ENCODE peak calls at places on chromosomes 2 and 18, in six cellular contexts. C, X, Q, B, E and A are unnamed samples.

GRCh38 chr2:155456222-155456621 is 757.7 kb downstream of the KCNJ3 start:
- DNase-seq in C (no peak), X (no peak), Q (no peak), B (no peak), E (no peak), A (no peak)

GRCh38 chr2:96604104-96604503 is 34.0 kb downstream of the KANSL3 start:
- DNase-seq in C (peak; percentile 31), X (peak; percentile 47), Q (no peak), B (no peak), E (no peak), A (no peak)

GRCh38 chr2:219273887-219274391 is 5.2 kb upstream of the DNAJB2 start:
- DNase-seq in C (no peak), X (peak; percentile 95), Q (no peak), B (no peak), E (no peak), A (no peak)

GRCh38 chr2:86482034-86482433 is 40.9 kb downstream of the KDM3A start:
- DNase-seq in C (no peak), X (no peak), Q (no peak), B (no peak), E (no peak), A (no peak)

GRCh38 chr2:48699377-48699951 is 56.1 kb downstream of the LHCGR start:
- DNase-seq in C (no peak), X (no peak), Q (no peak), B (no peak), E (no peak), A (no peak)

GRCh38 chr2:169072163-169072925 is 3.0 kb downstream of the DHRS9 start:
- DNase-seq in C (no peak), X (no peak), Q (peak; percentile 26), B (no peak), E (no peak), A (peak; percentile 88)

GRCh38 chr18:65983750-65984149 is 232.9 kb downstream of the CDH7 start:
- DNase-seq in C (peak; percentile 5), X (no peak), Q (peak; percentile 3), B (no peak), E (no peak), A (peak; percentile 6)

GRCh38 chr18:30634249-30634648 is 408.3 kb downstream of the DSC3 start:
- DNase-seq in C (no peak), X (no peak), Q (no peak), B (no peak), E (no peak), A (no peak)

GRCh38 chr2:80830891-80831290 is 526.3 kb upstream of the LRRTM1 start:
- DNase-seq in C (no peak), X (no peak), Q (no peak), B (peak; percentile 34), E (no peak), A (no peak)

GRCh38 chr2:214193943-214194342 is 216.9 kb upstream of the VWC2L start:
- DNase-seq in C (no peak), X (no peak), Q (no peak), B (no peak), E (no peak), A (no peak)

GRCh38 chr18:49178736-49179135 is 228.0 kb upstream of the SMAD7 start:
- DNase-seq in C (peak; percentile 36), X (peak; percentile 48), Q (peak; percentile 37), B (no peak), E (peak; percentile 25), A (peak; percentile 25)

GRCh38 chr2:25835906-25836305 is 42.4 kb downstream of the ASXL2 start:
- DNase-seq in C (no peak), X (no peak), Q (no peak), B (no peak), E (no peak), A (no peak)

GRCh38 chr2:180747728-180748127 is 232.7 kb upstream of the UBE2E3 start:
- DNase-seq in C (no peak), X (no peak), Q (no peak), B (no peak), E (no peak), A (no peak)

GRCh38 chr2:212973347-212973746 is 178.1 kb downstream of the IKZF2 start:
- DNase-seq in C (no peak), X (no peak), Q (no peak), B (no peak), E (no peak), A (no peak)

GRCh38 chr2:232530626-232531260 is 4.8 kb downstream of the CHRND start:
- DNase-seq in C (no peak), X (no peak), Q (no peak), B (no peak), E (no peak), A (no peak)

GRCh38 chr2:79100301-79100700 is 12.5 kb upstream of the REG1B start:
- DNase-seq in C (no peak), X (no peak), Q (no peak), B (no peak), E (no peak), A (no peak)

GRCh38 chr2:96180002-96180401 is 28.6 kb downstream of the STARD7 start:
- DNase-seq in C (no peak), X (no peak), Q (no peak), B (no peak), E (no peak), A (no peak)

GRCh38 chr2:203722411-203722810 is 16.0 kb downstream of the CD28 start:
- DNase-seq in C (no peak), X (no peak), Q (no peak), B (no peak), E (no peak), A (no peak)

DNA sequence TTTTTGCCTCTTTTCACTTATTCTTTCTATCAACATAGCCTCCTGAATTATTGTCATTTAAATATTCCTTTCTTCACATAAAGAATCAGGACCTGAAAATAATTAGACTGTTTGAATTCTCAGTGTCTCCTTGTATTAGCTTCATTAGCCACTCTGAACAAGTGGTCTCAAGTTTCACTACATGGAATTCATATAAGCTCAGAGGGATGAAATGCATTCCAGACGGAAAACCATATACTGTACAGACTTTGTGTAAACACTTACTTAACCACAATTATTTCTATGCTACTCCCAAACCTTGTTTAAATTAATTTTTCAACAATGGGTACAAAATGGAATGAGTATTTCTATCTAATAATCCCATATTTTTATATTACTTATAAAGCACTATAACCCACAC is 53.4 kb downstream of the CHN1 start:
- DNase-seq in C (no peak), X (no peak), Q (no peak), B (no peak), E (no peak), A (no peak)
- TF ChIP-seq MYC in C (no peak), X (no peak), Q (no peak), B (no peak), E (no peak), A (no peak)

DNA sequence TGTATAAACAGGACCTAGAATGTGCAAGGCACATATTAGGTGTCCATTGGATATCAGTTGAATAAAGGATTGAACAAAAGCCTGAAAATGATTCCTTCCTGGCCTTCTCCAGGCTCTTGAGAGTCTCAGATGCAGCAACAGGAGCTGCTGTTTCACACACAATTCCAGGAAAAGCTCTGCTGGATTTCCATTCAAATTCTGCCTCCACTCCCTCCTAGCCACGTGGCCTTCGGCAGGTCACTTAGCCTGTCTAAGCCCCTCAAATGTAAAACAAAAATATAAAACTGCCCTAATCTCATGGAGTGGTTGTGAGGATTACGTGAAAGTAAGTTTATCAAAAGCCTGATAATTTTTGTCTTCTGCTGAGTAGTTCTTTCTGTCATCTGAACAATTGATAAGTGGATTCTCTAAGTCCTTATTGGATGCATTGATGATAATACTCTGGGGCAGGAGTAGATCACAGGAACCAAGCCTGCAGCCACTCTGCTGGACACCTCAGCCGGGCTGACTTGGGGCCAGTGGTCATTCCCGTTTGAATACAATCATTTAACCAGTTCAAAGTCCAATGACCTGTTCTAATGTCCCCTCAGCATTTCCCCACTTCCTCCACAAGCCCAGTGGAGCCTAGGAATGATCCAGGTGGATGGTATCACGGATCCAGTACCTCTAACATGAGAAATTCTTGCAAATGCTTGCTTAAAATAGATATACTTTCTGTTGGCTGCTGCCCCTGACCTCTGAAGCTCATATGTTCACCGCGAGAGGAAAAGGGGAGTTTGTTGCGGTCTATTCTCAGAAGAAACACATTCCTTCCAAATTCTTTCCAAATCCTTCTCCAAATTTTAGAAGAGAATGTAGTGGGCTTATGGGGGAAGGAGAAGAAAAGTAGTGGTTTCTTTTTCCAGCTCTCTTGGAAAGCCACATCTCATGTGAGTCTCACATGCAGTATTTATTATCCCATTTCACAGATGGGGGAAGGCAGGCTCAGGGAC is 170.7 kb downstream of the INHBB start:
- DNase-seq in C (peak; percentile 69), X (no peak), Q (no peak), B (no peak), E (no peak), A (no peak)
- H3K4me3 ChIP-seq in C (no peak overlapping the region), X (no peak overlapping the region), Q (no peak overlapping the region), B (no peak overlapping the region), E (no peak overlapping the region), A (no peak overlapping the region)

GRCh38 chr2:222707689-222708273 is 36.3 kb downstream of the MOGAT1 start:
- DNase-seq in C (peak; percentile 83), X (peak; percentile 42), Q (peak; percentile 32), B (no peak), E (no peak), A (peak; percentile 25)
- TF ChIP-seq MAX in C (peak; percentile 31), X (no peak), Q (no peak), B (no peak), E (no peak), A (no peak)

DNA sequence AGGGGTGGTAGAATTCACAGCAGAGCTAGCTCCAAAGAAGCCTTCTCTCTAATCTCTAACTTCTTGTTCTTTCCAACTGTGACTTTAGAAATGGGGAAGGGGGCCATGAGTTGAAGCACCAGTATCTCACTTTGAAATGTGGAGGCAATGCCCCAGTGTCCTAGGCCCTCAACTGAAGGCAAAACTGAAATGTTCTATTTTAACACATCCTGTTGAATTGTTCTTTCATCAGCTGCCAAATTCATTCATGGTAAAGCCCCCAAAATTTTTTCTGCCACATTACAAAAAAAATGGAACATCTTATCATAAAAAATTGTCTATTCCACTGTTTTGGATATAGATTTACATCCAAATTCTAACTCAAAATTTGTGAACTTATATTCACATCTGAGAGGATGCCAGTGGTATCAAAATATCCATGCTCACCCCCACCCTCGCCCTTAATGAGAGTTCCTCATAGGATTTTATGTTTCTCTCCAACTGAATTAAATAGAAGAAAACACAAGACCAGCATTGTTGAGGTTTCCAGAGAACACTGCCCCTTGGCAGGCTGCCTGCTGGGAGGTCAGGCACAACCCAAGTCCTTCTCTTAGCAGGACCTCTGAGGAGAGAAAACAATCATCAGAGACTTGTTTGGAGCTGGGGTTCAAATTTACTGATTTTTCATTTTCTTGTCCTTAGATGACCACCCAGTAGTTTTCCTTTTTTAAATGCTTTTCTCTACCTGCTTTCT is 147.4 kb upstream of the PGAP1 start:
- DNase-seq in C (no peak), X (no peak), Q (peak; percentile 68), B (no peak), E (no peak), A (no peak)
- TF ChIP-seq MYC in C (no peak), X (no peak), Q (no peak), B (no peak), E (no peak), A (no peak)